ENCODE peak calls at places on chromosomes 13 and 19, in nine cellular contexts. One of them, this sample, is unnamed.

GRCh38 chr19:46068345-46069258 is 27.8 kb upstream of the IGFL4 start:
- DNase-seq in ELF-1: no peak
- DNase-seq in A549: peak
- DNase-seq in effector CD8-positive, alpha-beta T cell: no peak
- DNase-seq in effector memory CD8-positive, alpha-beta T cell: no peak
- DNase-seq in stimulated activated CD4-positive, alpha-beta T cell treated with anti-CD3 and anti-CD28 coated beads, Interleukin-1b, Interleukin-23, amount 100 ng/mL, for 4 hours: no peak
- DNase-seq in heart left ventricle: no peak
- DNase-seq in anterior cingulate cortex: no peak
- DNase-seq in left lobe of liver: no peak
- DNase-seq in this sample: no peak

GRCh38 chr13:100547805-100548204 is 40.8 kb downstream of the GGACT start:
- DNase-seq in ELF-1: peak
- DNase-seq in A549: no peak
- DNase-seq in effector CD8-positive, alpha-beta T cell: no peak
- DNase-seq in effector memory CD8-positive, alpha-beta T cell: no peak
- DNase-seq in stimulated activated CD4-positive, alpha-beta T cell treated with anti-CD3 and anti-CD28 coated beads, Interleukin-1b, Interleukin-23, amount 100 ng/mL, for 4 hours: no peak
- DNase-seq in heart left ventricle: no peak
- DNase-seq in anterior cingulate cortex: no peak
- DNase-seq in left lobe of liver: peak
- DNase-seq in this sample: peak

GRCh38 chr19:13784731-13785452 is 10.4 kb upstream of the ZSWIM4 start:
- DNase-seq in ELF-1: peak
- DNase-seq in A549: peak
- DNase-seq in effector CD8-positive, alpha-beta T cell: peak
- DNase-seq in effector memory CD8-positive, alpha-beta T cell: peak
- DNase-seq in stimulated activated CD4-positive, alpha-beta T cell treated with anti-CD3 and anti-CD28 coated beads, Interleukin-1b, Interleukin-23, amount 100 ng/mL, for 4 hours: peak
- DNase-seq in heart left ventricle: peak
- DNase-seq in anterior cingulate cortex: no peak
- DNase-seq in left lobe of liver: peak
- DNase-seq in this sample: no peak

GRCh38 chr19:1118999-1119398 is 15.2 kb downstream of the GPX4 start:
- DNase-seq in ELF-1: no peak
- DNase-seq in A549: no peak
- DNase-seq in effector CD8-positive, alpha-beta T cell: no peak
- DNase-seq in effector memory CD8-positive, alpha-beta T cell: no peak
- DNase-seq in stimulated activated CD4-positive, alpha-beta T cell treated with anti-CD3 and anti-CD28 coated beads, Interleukin-1b, Interleukin-23, amount 100 ng/mL, for 4 hours: no peak
- DNase-seq in heart left ventricle: no peak
- DNase-seq in anterior cingulate cortex: no peak
- DNase-seq in left lobe of liver: no peak
- DNase-seq in this sample: no peak

GRCh38 chr13:41505209-41505835 is 48.0 kb downstream of the RGCC start:
- DNase-seq in ELF-1: no peak
- DNase-seq in A549: no peak
- DNase-seq in effector CD8-positive, alpha-beta T cell: no peak
- DNase-seq in effector memory CD8-positive, alpha-beta T cell: no peak
- DNase-seq in stimulated activated CD4-positive, alpha-beta T cell treated with anti-CD3 and anti-CD28 coated beads, Interleukin-1b, Interleukin-23, amount 100 ng/mL, for 4 hours: no peak
- DNase-seq in heart left ventricle: no peak
- DNase-seq in anterior cingulate cortex: no peak
- DNase-seq in left lobe of liver: no peak
- DNase-seq in this sample: no peak

GRCh38 chr13:48068952-48069351 is 26.0 kb downstream of the MED4 start:
- DNase-seq in ELF-1: no peak
- DNase-seq in A549: no peak
- DNase-seq in effector CD8-positive, alpha-beta T cell: no peak
- DNase-seq in effector memory CD8-positive, alpha-beta T cell: no peak
- DNase-seq in stimulated activated CD4-positive, alpha-beta T cell treated with anti-CD3 and anti-CD28 coated beads, Interleukin-1b, Interleukin-23, amount 100 ng/mL, for 4 hours: no peak
- DNase-seq in heart left ventricle: no peak
- DNase-seq in anterior cingulate cortex: no peak
- DNase-seq in left lobe of liver: no peak
- DNase-seq in this sample: no peak

GRCh38 chr19:8005534-8006256 is at the start of gene ELAVL1:
- DNase-seq in ELF-1: peak
- DNase-seq in A549: peak
- DNase-seq in effector CD8-positive, alpha-beta T cell: peak
- DNase-seq in effector memory CD8-positive, alpha-beta T cell: peak
- DNase-seq in stimulated activated CD4-positive, alpha-beta T cell treated with anti-CD3 and anti-CD28 coated beads, Interleukin-1b, Interleukin-23, amount 100 ng/mL, for 4 hours: peak
- DNase-seq in heart left ventricle: peak
- DNase-seq in anterior cingulate cortex: peak
- DNase-seq in left lobe of liver: peak
- DNase-seq in this sample: peak

GRCh38 chr13:23654111-23655110 is 84.2 kb downstream of the TNFRSF19 start:
- DNase-seq in ELF-1: no peak
- DNase-seq in A549: no peak
- DNase-seq in effector CD8-positive, alpha-beta T cell: no peak
- DNase-seq in effector memory CD8-positive, alpha-beta T cell: no peak
- DNase-seq in stimulated activated CD4-positive, alpha-beta T cell treated with anti-CD3 and anti-CD28 coated beads, Interleukin-1b, Interleukin-23, amount 100 ng/mL, for 4 hours: no peak
- DNase-seq in heart left ventricle: peak
- DNase-seq in anterior cingulate cortex: no peak
- DNase-seq in left lobe of liver: no peak
- DNase-seq in this sample: no peak

GRCh38 chr19:2421581-2422306 is 5.6 kb downstream of the TIMM13 start:
- DNase-seq in ELF-1: no peak
- DNase-seq in A549: no peak
- DNase-seq in effector CD8-positive, alpha-beta T cell: no peak
- DNase-seq in effector memory CD8-positive, alpha-beta T cell: no peak
- DNase-seq in stimulated activated CD4-positive, alpha-beta T cell treated with anti-CD3 and anti-CD28 coated beads, Interleukin-1b, Interleukin-23, amount 100 ng/mL, for 4 hours: no peak
- DNase-seq in heart left ventricle: no peak
- DNase-seq in anterior cingulate cortex: no peak
- DNase-seq in left lobe of liver: no peak
- DNase-seq in this sample: no peak

GRCh38 chr13:44298314-44298713 is 75.3 kb upstream of the SERP2 start:
- DNase-seq in ELF-1: no peak
- DNase-seq in A549: no peak
- DNase-seq in effector CD8-positive, alpha-beta T cell: no peak
- DNase-seq in effector memory CD8-positive, alpha-beta T cell: no peak
- DNase-seq in stimulated activated CD4-positive, alpha-beta T cell treated with anti-CD3 and anti-CD28 coated beads, Interleukin-1b, Interleukin-23, amount 100 ng/mL, for 4 hours: no peak
- DNase-seq in heart left ventricle: no peak
- DNase-seq in anterior cingulate cortex: no peak
- DNase-seq in left lobe of liver: no peak
- DNase-seq in this sample: no peak

GRCh38 chr13:63351533-63351932 is 1935.9 kb upstream of the PCDH20 start:
- DNase-seq in ELF-1: no peak
- DNase-seq in A549: no peak
- DNase-seq in effector CD8-positive, alpha-beta T cell: no peak
- DNase-seq in effector memory CD8-positive, alpha-beta T cell: no peak
- DNase-seq in stimulated activated CD4-positive, alpha-beta T cell treated with anti-CD3 and anti-CD28 coated beads, Interleukin-1b, Interleukin-23, amount 100 ng/mL, for 4 hours: no peak
- DNase-seq in heart left ventricle: no peak
- DNase-seq in anterior cingulate cortex: no peak
- DNase-seq in left lobe of liver: no peak
- DNase-seq in this sample: no peak

GRCh38 chr19:1169921-1170885 is 3.9 kb downstream of the SBNO2 start:
- DNase-seq in ELF-1: no peak
- DNase-seq in A549: no peak
- DNase-seq in effector CD8-positive, alpha-beta T cell: no peak
- DNase-seq in effector memory CD8-positive, alpha-beta T cell: no peak
- DNase-seq in stimulated activated CD4-positive, alpha-beta T cell treated with anti-CD3 and anti-CD28 coated beads, Interleukin-1b, Interleukin-23, amount 100 ng/mL, for 4 hours: no peak
- DNase-seq in heart left ventricle: peak
- DNase-seq in anterior cingulate cortex: no peak
- DNase-seq in left lobe of liver: peak
- DNase-seq in this sample: peak

GRCh38 chr13:85512421-85512820 is 286.8 kb downstream of the SLITRK6 start:
- DNase-seq in ELF-1: no peak
- DNase-seq in A549: peak
- DNase-seq in effector CD8-positive, alpha-beta T cell: no peak
- DNase-seq in effector memory CD8-positive, alpha-beta T cell: no peak
- DNase-seq in stimulated activated CD4-positive, alpha-beta T cell treated with anti-CD3 and anti-CD28 coated beads, Interleukin-1b, Interleukin-23, amount 100 ng/mL, for 4 hours: no peak
- DNase-seq in heart left ventricle: no peak
- DNase-seq in anterior cingulate cortex: no peak
- DNase-seq in left lobe of liver: no peak
- DNase-seq in this sample: no peak

GRCh38 chr13:84917252-84917878 is 881.9 kb downstream of the SLITRK6 start:
- DNase-seq in ELF-1: no peak
- DNase-seq in A549: peak
- DNase-seq in effector CD8-positive, alpha-beta T cell: no peak
- DNase-seq in effector memory CD8-positive, alpha-beta T cell: no peak
- DNase-seq in stimulated activated CD4-positive, alpha-beta T cell treated with anti-CD3 and anti-CD28 coated beads, Interleukin-1b, Interleukin-23, amount 100 ng/mL, for 4 hours: no peak
- DNase-seq in heart left ventricle: no peak
- DNase-seq in anterior cingulate cortex: no peak
- DNase-seq in left lobe of liver: no peak
- DNase-seq in this sample: peak

GRCh38 chr19:18091217-18091608 is 4.5 kb upstream of the IL12RB1 start:
- DNase-seq in ELF-1: no peak
- DNase-seq in A549: no peak
- DNase-seq in effector CD8-positive, alpha-beta T cell: peak
- DNase-seq in effector memory CD8-positive, alpha-beta T cell: peak
- DNase-seq in stimulated activated CD4-positive, alpha-beta T cell treated with anti-CD3 and anti-CD28 coated beads, Interleukin-1b, Interleukin-23, amount 100 ng/mL, for 4 hours: peak
- DNase-seq in heart left ventricle: peak
- DNase-seq in anterior cingulate cortex: no peak
- DNase-seq in left lobe of liver: no peak
- DNase-seq in this sample: no peak

GRCh38 chr19:19563348-19563848 is 25.3 kb downstream of the CILP2 start:
- DNase-seq in ELF-1: no peak
- DNase-seq in A549: no peak
- DNase-seq in effector CD8-positive, alpha-beta T cell: no peak
- DNase-seq in effector memory CD8-positive, alpha-beta T cell: no peak
- DNase-seq in stimulated activated CD4-positive, alpha-beta T cell treated with anti-CD3 and anti-CD28 coated beads, Interleukin-1b, Interleukin-23, amount 100 ng/mL, for 4 hours: no peak
- DNase-seq in heart left ventricle: no peak
- DNase-seq in anterior cingulate cortex: no peak
- DNase-seq in left lobe of liver: no peak
- DNase-seq in this sample: no peak

GRCh38 chr13:110469597-110469996 is 91.9 kb downstream of the RAB20 start:
- DNase-seq in ELF-1: no peak
- DNase-seq in A549: no peak
- DNase-seq in effector CD8-positive, alpha-beta T cell: no peak
- DNase-seq in effector memory CD8-positive, alpha-beta T cell: no peak
- DNase-seq in stimulated activated CD4-positive, alpha-beta T cell treated with anti-CD3 and anti-CD28 coated beads, Interleukin-1b, Interleukin-23, amount 100 ng/mL, for 4 hours: no peak
- DNase-seq in heart left ventricle: no peak
- DNase-seq in anterior cingulate cortex: no peak
- DNase-seq in left lobe of liver: no peak
- DNase-seq in this sample: no peak

GRCh38 chr13:35704331-35704730 is 227.8 kb upstream of the MAB21L1 start:
- DNase-seq in ELF-1: no peak
- DNase-seq in A549: peak
- DNase-seq in effector CD8-positive, alpha-beta T cell: no peak
- DNase-seq in effector memory CD8-positive, alpha-beta T cell: no peak
- DNase-seq in stimulated activated CD4-positive, alpha-beta T cell treated with anti-CD3 and anti-CD28 coated beads, Interleukin-1b, Interleukin-23, amount 100 ng/mL, for 4 hours: no peak
- DNase-seq in heart left ventricle: no peak
- DNase-seq in anterior cingulate cortex: no peak
- DNase-seq in left lobe of liver: no peak
- DNase-seq in this sample: no peak

GRCh38 chr19:1942934-1943555 is 2.1 kb downstream of the CSNK1G2 start:
- DNase-seq in ELF-1: peak
- DNase-seq in A549: no peak
- DNase-seq in effector CD8-positive, alpha-beta T cell: no peak
- DNase-seq in effector memory CD8-positive, alpha-beta T cell: no peak
- DNase-seq in stimulated activated CD4-positive, alpha-beta T cell treated with anti-CD3 and anti-CD28 coated beads, Interleukin-1b, Interleukin-23, amount 100 ng/mL, for 4 hours: no peak
- DNase-seq in heart left ventricle: no peak
- DNase-seq in anterior cingulate cortex: no peak
- DNase-seq in left lobe of liver: no peak
- DNase-seq in this sample: no peak

GRCh38 chr13:25415196-25415595 is 43.4 kb downstream of the ATP8A2 start:
- DNase-seq in ELF-1: no peak
- DNase-seq in A549: no peak
- DNase-seq in effector CD8-positive, alpha-beta T cell: no peak
- DNase-seq in effector memory CD8-positive, alpha-beta T cell: no peak
- DNase-seq in stimulated activated CD4-positive, alpha-beta T cell treated with anti-CD3 and anti-CD28 coated beads, Interleukin-1b, Interleukin-23, amount 100 ng/mL, for 4 hours: no peak
- DNase-seq in heart left ventricle: no peak
- DNase-seq in anterior cingulate cortex: no peak
- DNase-seq in left lobe of liver: no peak
- DNase-seq in this sample: peak

GRCh38 chr13:32997399-32997798 is 18.8 kb upstream of the KL start:
- DNase-seq in ELF-1: no peak
- DNase-seq in A549: no peak
- DNase-seq in effector CD8-positive, alpha-beta T cell: no peak
- DNase-seq in effector memory CD8-positive, alpha-beta T cell: no peak
- DNase-seq in stimulated activated CD4-positive, alpha-beta T cell treated with anti-CD3 and anti-CD28 coated beads, Interleukin-1b, Interleukin-23, amount 100 ng/mL, for 4 hours: no peak
- DNase-seq in heart left ventricle: no peak
- DNase-seq in anterior cingulate cortex: no peak
- DNase-seq in left lobe of liver: no peak
- DNase-seq in this sample: no peak

GRCh38 chr19:916645-917322 is 349 bp upstream of the KISS1R start:
- DNase-seq in ELF-1: no peak
- DNase-seq in A549: no peak
- DNase-seq in effector CD8-positive, alpha-beta T cell: no peak
- DNase-seq in effector memory CD8-positive, alpha-beta T cell: no peak
- DNase-seq in stimulated activated CD4-positive, alpha-beta T cell treated with anti-CD3 and anti-CD28 coated beads, Interleukin-1b, Interleukin-23, amount 100 ng/mL, for 4 hours: peak
- DNase-seq in heart left ventricle: no peak
- DNase-seq in anterior cingulate cortex: no peak
- DNase-seq in left lobe of liver: no peak
- DNase-seq in this sample: no peak

GRCh38 chr13:109344552-109345157 is 441.7 kb downstream of the IRS2 start:
- DNase-seq in ELF-1: peak
- DNase-seq in A549: peak
- DNase-seq in effector CD8-positive, alpha-beta T cell: no peak
- DNase-seq in effector memory CD8-positive, alpha-beta T cell: no peak
- DNase-seq in stimulated activated CD4-positive, alpha-beta T cell treated with anti-CD3 and anti-CD28 coated beads, Interleukin-1b, Interleukin-23, amount 100 ng/mL, for 4 hours: no peak
- DNase-seq in heart left ventricle: no peak
- DNase-seq in anterior cingulate cortex: no peak
- DNase-seq in left lobe of liver: no peak
- DNase-seq in this sample: no peak

GRCh38 chr13:106104281-106104901 is 431.1 kb downstream of the EFNB2 start:
- DNase-seq in ELF-1: peak
- DNase-seq in A549: peak
- DNase-seq in effector CD8-positive, alpha-beta T cell: no peak
- DNase-seq in effector memory CD8-positive, alpha-beta T cell: no peak
- DNase-seq in stimulated activated CD4-positive, alpha-beta T cell treated with anti-CD3 and anti-CD28 coated beads, Interleukin-1b, Interleukin-23, amount 100 ng/mL, for 4 hours: no peak
- DNase-seq in heart left ventricle: no peak
- DNase-seq in anterior cingulate cortex: no peak
- DNase-seq in left lobe of liver: no peak
- DNase-seq in this sample: no peak

GRCh38 chr19:46381746-46382345 is 31.5 kb downstream of the CCDC8 start:
- DNase-seq in ELF-1: no peak
- DNase-seq in A549: no peak
- DNase-seq in effector CD8-positive, alpha-beta T cell: no peak
- DNase-seq in effector memory CD8-positive, alpha-beta T cell: no peak
- DNase-seq in stimulated activated CD4-positive, alpha-beta T cell treated with anti-CD3 and anti-CD28 coated beads, Interleukin-1b, Interleukin-23, amount 100 ng/mL, for 4 hours: no peak
- DNase-seq in heart left ventricle: no peak
- DNase-seq in anterior cingulate cortex: no peak
- DNase-seq in left lobe of liver: peak
- DNase-seq in this sample: peak

GRCh38 chr19:11180346-11180745 is 17.0 kb downstream of the KANK2 start:
- DNase-seq in ELF-1: no peak
- DNase-seq in A549: no peak
- DNase-seq in effector CD8-positive, alpha-beta T cell: no peak
- DNase-seq in effector memory CD8-positive, alpha-beta T cell: no peak
- DNase-seq in stimulated activated CD4-positive, alpha-beta T cell treated with anti-CD3 and anti-CD28 coated beads, Interleukin-1b, Interleukin-23, amount 100 ng/mL, for 4 hours: no peak
- DNase-seq in heart left ventricle: no peak
- DNase-seq in anterior cingulate cortex: no peak
- DNase-seq in left lobe of liver: no peak
- DNase-seq in this sample: no peak

GRCh38 chr19:31890230-31890629 is 455.2 kb upstream of the ZNF507 start:
- DNase-seq in ELF-1: peak
- DNase-seq in A549: no peak
- DNase-seq in effector CD8-positive, alpha-beta T cell: no peak
- DNase-seq in effector memory CD8-positive, alpha-beta T cell: no peak
- DNase-seq in stimulated activated CD4-positive, alpha-beta T cell treated with anti-CD3 and anti-CD28 coated beads, Interleukin-1b, Interleukin-23, amount 100 ng/mL, for 4 hours: no peak
- DNase-seq in heart left ventricle: no peak
- DNase-seq in anterior cingulate cortex: no peak
- DNase-seq in left lobe of liver: no peak
- DNase-seq in this sample: no peak